ENCODE peak calls at places on chromosomes 13 and 19, in nine cellular contexts. Q is Right ventricle myocardium superior; Z is endodermal cell; Y is stimulated activated CD4-positive, alpha-beta T cell treated with anti-CD3 and anti-CD28 coated beads, Interleukin-2, amount 100 ng/mL, for 4 hours; B is ELF-1; E is stimulated activated CD8-positive, alpha-beta memory T cell treated with anti-CD3 and anti-CD28 coated beads, Interleukin-4, amount 100 ng/mL, for 1 hour; J is thoracic aorta; N is colonic mucosa; H is non-pigmented ciliary epithelial cell. X is an unnamed sample.

GRCh38 chr19:15195381-15195964 is 5.3 kb downstream of the NOTCH3 start:
- DNase-seq in Q (peak), Z (peak), Y (no peak), B (peak), E (no peak), J (peak), N (peak), H (no peak), X (no peak)

GRCh38 chr13:97977376-97977705 is 23.9 kb downstream of the IPO5 start:
- DNase-seq in Q (no peak), Z (no peak), Y (no peak), B (peak), E (no peak), J (no peak), N (no peak), H (no peak), X (no peak)

GRCh38 chr13:32824671-32825070 is 191.6 kb upstream of the KL start:
- DNase-seq in Q (no peak), Z (peak), Y (no peak), B (peak), E (no peak), J (no peak), N (no peak), H (peak), X (no peak)

GRCh38 chr13:32212420-32212819 is 102.7 kb downstream of the ZAR1L start:
- DNase-seq in Q (no peak), Z (no peak), Y (no peak), B (no peak), E (no peak), J (no peak), N (no peak), H (peak), X (no peak)

GRCh38 chr19:19098703-19099632 is 35.2 kb downstream of the SLC25A42 start:
- DNase-seq in Q (no peak), Z (no peak), Y (no peak), B (no peak), E (no peak), J (no peak), N (no peak), H (no peak), X (no peak)

GRCh38 chr13:113562085-113562749 is 22.3 kb upstream of the TFDP1 start:
- DNase-seq in Q (peak), Z (peak), Y (no peak), B (peak), E (no peak), J (no peak), N (peak), H (no peak), X (no peak)

GRCh38 chr19:3944018-3944721 is 11.3 kb downstream of the NMRK2 start:
- DNase-seq in Q (no peak), Z (no peak), Y (no peak), B (no peak), E (no peak), J (no peak), N (no peak), H (no peak), X (no peak)

GRCh38 chr13:112444001-112444311 is 67.8 kb downstream of the SPACA7 start:
- DNase-seq in Q (peak), Z (peak), Y (no peak), B (peak), E (no peak), J (no peak), N (peak), H (no peak), X (no peak)

GRCh38 chr19:5480427-5480836 is 25.2 kb downstream of the ZNRF4 start:
- DNase-seq in Q (no peak), Z (peak), Y (peak), B (peak), E (no peak), J (no peak), N (peak), H (no peak), X (no peak)

X was measured in SIG-M5.